ENCODE peak calls at places on chromosome 16, in seven cellular contexts. K, F, X, Q, Z, B and R are unnamed samples.

GRCh38 chr16:20763461-20764232 is at the start of gene ACSM3:
- DNase-seq in K (peak), F (no peak), X (peak), B (no peak), Q (peak), Z (peak), R (peak)

GRCh38 chr16:74225278-74225677 is 71.3 kb upstream of the PSMD7 start:
- DNase-seq in Q (no peak), B (no peak), F (no peak), K (no peak), X (no peak), Z (no peak), R (no peak)

GRCh38 chr16:12559714-12560113 is 244.0 kb downstream of the CPPED1 start:
- DNase-seq in Z (no peak), F (no peak), B (no peak), X (no peak), K (no peak), Q (no peak), R (no peak)

GRCh38 chr16:83992624-83993023 is 24.6 kb downstream of the NECAB2 start:
- DNase-seq in B (no peak), Q (peak), Z (peak), X (peak), F (no peak), K (no peak), R (no peak)

GRCh38 chr16:5678371-5678770 is 580.8 kb upstream of the EEF2KMT start:
- DNase-seq in B (peak), Z (no peak), K (no peak), F (no peak), X (no peak), Q (no peak), R (no peak)

GRCh38 chr16:9954181-9954580 is 228.0 kb downstream of the GRIN2A start:
- DNase-seq in Q (no peak), F (no peak), X (no peak), K (no peak), B (no peak), Z (no peak), R (no peak)

GRCh38 chr16:57996406-57997175 is 3.9 kb downstream of the ZNF319 start:
- DNase-seq in F (no peak), X (no peak), K (no peak), Z (no peak), Q (no peak), B (no peak), R (no peak)

GRCh38 chr16:80738521-80738920 is 65.9 kb downstream of the CDYL2 start:
- DNase-seq in Z (no peak), B (no peak), Q (no peak), F (no peak), K (no peak), X (no peak), R (no peak)

GRCh38 chr16:20409398-20410152 is at the start of gene ACSM5:
- DNase-seq in F (no peak), X (peak), B (no peak), Q (peak), Z (no peak), K (no peak), R (no peak)

GRCh38 chr16:24955975-24956731 is 59.0 kb downstream of the ARHGAP17 start:
- DNase-seq in Z (no peak), X (no peak), B (no peak), Q (no peak), F (no peak), K (no peak), R (no peak)

GRCh38 chr16:56931253-56931768 is 631 bp upstream of the HERPUD1 start:
- DNase-seq in Q (no peak), B (no peak), F (no peak), X (peak), Z (no peak), K (no peak), R (no peak)

GRCh38 chr16:56340416-56340815 is 84.9 kb downstream of the AMFR start:
- DNase-seq in Q (no peak), Z (no peak), B (no peak), X (no peak), K (no peak), F (no peak), R (no peak)

GRCh38 chr16:89749637-89750036 is 28.3 kb downstream of the ZNF276 start:
- DNase-seq in Q (no peak), K (no peak), F (no peak), X (peak), B (no peak), Z (no peak), R (no peak)

GRCh38 chr16:11389083-11389482 is 43.8 kb downstream of the RMI2 start:
- DNase-seq in F (no peak), B (no peak), Q (no peak), K (no peak), Z (no peak), X (no peak), R (no peak)

GRCh38 chr16:82055728-82056549 is 20.9 kb downstream of the HSD17B2 start:
- DNase-seq in K (no peak), Z (no peak), F (no peak), X (no peak), Q (no peak), B (no peak), R (no peak)

GRCh38 chr16:9549487-9549886 is 458.0 kb downstream of the HAPSTR1 start:
- DNase-seq in F (no peak), K (no peak), X (no peak), Q (no peak), Z (no peak), B (no peak), R (no peak)

GRCh38 chr16:61323456-61323855 is 712.8 kb downstream of the CDH8 start:
- DNase-seq in F (no peak), Z (no peak), K (no peak), B (no peak), Q (no peak), X (no peak), R (no peak)

GRCh38 chr16:85652431-85653221 is 36.1 kb downstream of the GINS2 start:
- DNase-seq in K (no peak), X (peak), Z (no peak), Q (peak), F (peak), B (no peak), R (no peak)

GRCh38 chr16:5176505-5176904 is 78.9 kb upstream of the EEF2KMT start:
- DNase-seq in F (no peak), X (no peak), K (no peak), Z (no peak), B (no peak), Q (no peak), R (no peak)

GRCh38 chr16:3607161-3607560 is 4.2 kb downstream of the SLX4 start:
- DNase-seq in B (no peak), F (no peak), X (no peak), K (no peak), Q (no peak), Z (no peak), R (no peak)

GRCh38 chr16:31700200-31700529 is 172.5 kb downstream of the AHSP start:
- DNase-seq in Z (no peak), B (no peak), Q (no peak), F (no peak), X (no peak), K (no peak), R (no peak)

GRCh38 chr16:20910781-20911321 is 10.3 kb downstream of the LYRM1 start:
- DNase-seq in B (no peak), Z (peak), Q (no peak), F (no peak), K (no peak), X (no peak), R (no peak)

GRCh38 chr16:31411024-31411845 is 16.9 kb downstream of the COX6A2 start:
- DNase-seq in K (no peak), B (no peak), F (no peak), X (no peak), Q (no peak), Z (no peak), R (no peak)

GRCh38 chr16:25886598-25886997 is 194.8 kb downstream of the HS3ST4 start:
- DNase-seq in Q (no peak), X (no peak), Z (no peak), B (no peak), F (no peak), K (no peak), R (no peak)

GRCh38 chr16:80723981-80724380 is 80.4 kb downstream of the CDYL2 start:
- DNase-seq in F (no peak), X (no peak), Z (no peak), B (no peak), K (no peak), Q (no peak), R (no peak)

GRCh38 chr16:69131167-69131748 is 1.1 kb downstream of the CHTF8 start:
- DNase-seq in Z (no peak), B (peak), Q (no peak), K (no peak), X (no peak), F (no peak), R (no peak)

GRCh38 chr16:22098538-22099255 is 6.4 kb downstream of the VWA3A start:
- DNase-seq in F (no peak), B (no peak), Z (peak), K (no peak), X (no peak), Q (no peak), R (no peak)

GRCh38 chr16:12341966-12342365 is 365.4 kb downstream of the SNX29 start:
- DNase-seq in X (no peak), Z (no peak), F (no peak), Q (no peak), B (no peak), K (no peak), R (no peak)

GRCh38 chr16:46689492-46690280 is at the start of gene ORC6:
- DNase-seq in X (peak), F (peak), B (peak), K (peak), Q (peak), Z (peak), R (peak)

GRCh38 chr16:46691720-46692119 is 2.3 kb downstream of the ORC6 start:
- DNase-seq in Z (no peak), K (no peak), Q (no peak), B (no peak), F (no peak), X (no peak), R (no peak)

GRCh38 chr16:46688101-46688656 is 799 bp downstream of the VPS35 start:
- DNase-seq in F (no peak), Q (no peak), K (no peak), Z (no peak), X (peak), B (no peak), R (no peak)

GRCh38 chr16:46688657-46689491 is at the start of gene VPS35:
- DNase-seq in K (peak), F (peak), Q (peak), X (peak), Z (peak), B (peak), R (peak)

DNA sequence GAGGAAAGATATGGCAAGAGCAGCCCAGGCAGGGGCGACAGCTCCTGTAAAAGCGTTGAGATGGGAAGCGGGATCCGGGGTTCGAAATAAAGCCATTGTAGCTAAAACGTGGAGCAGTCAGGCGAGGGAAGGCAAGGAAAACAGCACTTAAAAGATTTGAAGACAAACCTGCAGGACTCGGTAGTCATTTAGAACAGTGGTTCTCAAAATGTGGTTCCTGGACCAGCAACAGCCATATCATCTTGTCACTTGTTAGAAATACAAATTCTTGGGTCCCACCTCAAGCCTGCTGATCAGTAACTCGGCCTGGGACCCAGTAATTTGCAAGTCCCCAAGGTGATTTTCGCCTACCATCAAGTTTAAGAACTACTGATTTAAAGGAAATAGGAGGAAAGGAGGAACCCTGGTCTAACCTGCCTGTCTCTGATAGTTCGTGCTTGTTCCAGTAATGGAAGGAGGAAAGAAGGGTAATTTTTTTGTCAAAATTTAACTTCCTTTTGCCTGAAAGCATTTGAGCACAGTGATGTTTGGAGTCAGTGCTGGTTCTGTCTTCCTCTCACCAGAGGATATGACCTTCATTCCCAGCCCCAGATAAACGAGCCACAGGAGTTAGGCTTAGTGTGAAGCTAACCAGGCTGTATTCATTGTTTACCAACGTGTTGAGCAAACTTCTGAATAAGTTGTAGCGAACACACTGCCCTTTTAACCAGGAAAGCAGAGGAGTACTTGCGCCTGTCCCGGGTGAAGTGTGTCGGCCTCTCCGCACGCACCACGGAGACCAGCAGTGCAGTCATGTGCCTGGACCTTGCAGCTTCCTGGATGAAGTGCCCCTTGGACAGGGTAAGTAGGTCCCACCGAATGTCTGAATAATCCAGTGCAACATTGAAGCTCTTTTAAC is 1.1 kb downstream of the ORC6 start:
- DNase-seq in F (no peak), B (peak), X (no peak), K (no peak), Q (no peak), Z (no peak), R (no peak)
- TF ChIP-seq CTCF in F (no peak), B (no peak), X (no peak), K (no peak), Q (no peak), Z (no peak), R (no peak)

DNA sequence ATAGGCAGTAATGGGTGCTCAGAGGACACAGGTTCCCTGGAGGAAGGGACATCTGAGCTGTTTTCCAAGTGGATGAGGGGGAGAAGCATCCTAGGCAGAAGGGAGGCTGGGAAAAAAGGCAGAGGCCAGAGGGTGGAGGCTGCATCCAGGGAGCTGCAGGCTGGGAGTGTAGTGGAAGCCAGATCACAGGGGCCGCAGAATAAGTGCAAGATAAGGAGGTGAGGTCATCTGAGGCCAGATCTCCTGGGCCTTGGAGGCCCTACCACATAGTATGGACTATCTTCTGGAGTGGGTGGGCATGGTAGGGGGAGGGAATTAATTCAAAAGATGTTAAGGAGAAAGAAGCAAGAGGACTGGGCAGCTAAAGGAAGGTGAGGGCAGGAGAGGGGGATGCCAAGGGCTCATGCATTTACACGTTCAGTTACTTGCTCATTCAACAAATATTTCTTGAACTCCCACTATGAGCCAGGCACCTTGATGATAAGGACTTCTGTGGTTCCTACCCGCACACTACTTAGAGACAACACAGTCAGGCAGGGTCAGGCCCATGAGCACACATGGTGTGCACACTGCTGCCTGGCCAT is 2.4 kb upstream of the RIPOR1 start:
- DNase-seq in X (no peak), K (no peak), Q (no peak), Z (no peak), F (no peak), B (no peak), R (no peak)
- TF ChIP-seq CTCF in X (no peak), K (no peak), Q (no peak), Z (no peak), F (no peak), B (no peak), R (no peak)

GRCh38 chr16:79589495-79590134 is 10.9 kb downstream of the MAF start:
- DNase-seq in X (no peak), Z (no peak), Q (no peak), B (no peak), F (no peak), K (no peak), R (no peak)
- TF ChIP-seq CTCF in X (no peak), Z (no peak), Q (no peak), B (no peak), F (no peak), K (no peak), R (no peak)

DNA sequence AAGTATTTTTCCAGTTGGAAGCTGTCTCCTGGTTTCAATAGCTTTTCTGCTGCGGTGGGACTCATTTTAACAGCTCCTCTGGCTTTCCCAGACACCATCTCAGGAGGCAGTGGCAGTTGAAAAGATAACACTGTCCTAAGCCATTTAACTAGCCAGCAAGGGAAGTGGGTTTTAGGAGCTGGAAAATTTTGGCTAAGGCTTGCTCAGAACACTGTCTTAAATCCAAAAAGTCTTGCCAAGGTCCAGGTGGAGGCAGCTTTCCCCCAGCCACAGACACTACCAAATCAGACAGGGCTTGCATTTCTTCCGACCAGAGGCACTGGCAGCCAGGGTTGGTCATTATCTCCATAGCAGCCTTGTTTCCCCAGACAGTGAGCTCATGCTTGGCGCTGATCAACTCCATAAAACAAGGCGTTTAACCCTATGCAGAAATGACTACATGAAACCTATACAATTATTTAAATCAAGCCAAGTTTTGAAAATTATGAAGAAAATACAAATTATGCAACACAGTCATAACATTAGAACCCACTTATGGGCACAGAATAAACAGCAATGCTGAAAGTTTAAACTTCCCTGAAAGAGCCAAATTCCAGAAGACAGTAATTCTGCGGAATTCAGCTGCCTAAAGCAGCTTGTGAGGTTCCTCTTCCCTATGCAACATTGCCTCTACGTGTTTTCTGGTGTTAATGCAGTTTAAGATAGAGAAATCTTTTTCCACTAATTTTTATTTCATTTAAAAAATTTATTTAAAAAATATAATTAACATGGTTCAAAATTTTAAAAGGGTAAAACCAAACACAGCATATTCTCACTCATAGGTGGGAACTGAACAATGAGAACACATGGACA is 25.0 kb downstream of the GABARAPL2 start:
- DNase-seq in F (no peak), Z (peak), K (no peak), Q (peak), B (no peak), X (peak), R (no peak)
- TF ChIP-seq CTCF in F (no peak), Z (peak), K (no peak), Q (no peak), B (no peak), X (no peak), R (no peak)

DNA sequence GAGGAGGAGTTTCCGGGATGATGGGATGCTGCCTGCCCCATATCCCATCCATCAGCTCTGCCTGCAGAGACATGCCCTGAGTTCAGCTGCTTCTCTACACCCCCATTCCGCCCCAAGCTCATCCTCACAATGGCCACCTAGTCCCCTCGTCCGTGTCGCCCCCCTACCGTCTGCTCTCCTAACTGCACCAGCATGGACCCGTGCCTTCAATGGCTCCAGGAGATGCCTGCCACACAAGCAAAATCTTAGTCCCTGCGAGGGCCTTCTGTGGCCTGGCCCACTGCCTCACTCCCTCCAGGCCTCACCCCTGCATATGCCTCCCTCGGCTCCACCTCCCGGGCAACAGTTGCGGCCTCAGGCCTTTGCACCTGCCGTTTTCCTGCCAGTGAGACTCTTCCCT is 1.8 kb upstream of the TELO2 start:
- DNase-seq in Q (no peak), Z (no peak), X (no peak), K (no peak), F (no peak), B (no peak), R (no peak)
- TF ChIP-seq CTCF in Q (no peak), Z (no peak), X (no peak), K (no peak), F (no peak), B (no peak), R (no peak)

GRCh38 chr16:30113031-30113710 is at the start of gene GDPD3:
- DNase-seq in B (no peak), Q (no peak), X (no peak), Z (no peak), K (no peak), F (no peak), R (no peak)
- TF ChIP-seq CTCF in B (no peak), Q (no peak), X (peak), Z (no peak), K (peak), F (no peak), R (peak)

GRCh38 chr16:64469906-64470702 is 651.8 kb downstream of the CDH11 start:
- DNase-seq in B (no peak), Q (peak), K (no peak), X (peak), F (no peak), Z (no peak), R (no peak)
- TF ChIP-seq CTCF in B (no peak), Q (no peak), K (no peak), X (no peak), F (no peak), Z (peak), R (no peak)